ENCODE peak calls at places on chromosomes 3 and 15, in four cellular contexts. S is cardiac septum; Y is Panc1; N is activated CD8-positive, alpha-beta memory T cell treated with anti-CD3 and anti-CD28 coated beads for 1 hour. K is an unnamed sample.

GRCh38 chr3:178060406-178060805 is 475.8 kb upstream of the KCNMB2 start:
- DNase-seq in S (no peak), Y (no peak), N (no peak), K (no peak)

GRCh38 chr15:60363024-60363674 is 34.6 kb downstream of the ANXA2 start:
- DNase-seq in Y (no peak), S (no peak), N (no peak), K (no peak)

GRCh38 chr15:57684491-57685184 is 21.9 kb upstream of the POLR2M start:
- DNase-seq in Y (no peak), S (no peak), N (no peak), K (no peak)

GRCh38 chr3:192731233-192731632 is 3.9 kb upstream of the FGF12 start:
- DNase-seq in N (no peak), S (no peak), Y (no peak), K (no peak)

GRCh38 chr3:194274424-194275085 is 76.6 kb downstream of the CPN2 start:
- DNase-seq in S (no peak), N (no peak), Y (no peak), K (no peak)

GRCh38 chr3:29758108-29759020 is 477.5 kb downstream of the RBMS3 start:
- DNase-seq in N (no peak), Y (no peak), S (no peak), K (peak)

GRCh38 chr15:83107841-83108181 is 366 bp downstream of the TM6SF1 start:
- DNase-seq in N (no peak), Y (no peak), S (no peak), K (no peak)

GRCh38 chr3:37174532-37175126 is at the start of gene LRRFIP2:
- DNase-seq in Y (no peak), N (no peak), S (no peak), K (no peak)

GRCh38 chr3:170458285-170458684 is 39.6 kb downstream of the CLDN11 start:
- DNase-seq in Y (no peak), N (no peak), S (no peak), K (no peak)

GRCh38 chr3:14798231-14798630 is 20.5 kb upstream of the FGD5 start:
- DNase-seq in S (peak), N (no peak), Y (no peak), K (no peak)

GRCh38 chr3:139561428-139561827 is 21.9 kb upstream of the RBP1 start:
- DNase-seq in N (no peak), Y (no peak), S (no peak), K (no peak)

GRCh38 chr15:84910928-84911623 is 26.6 kb downstream of the SLC28A1 start:
- DNase-seq in S (no peak), N (no peak), Y (no peak), K (no peak)

GRCh38 chr3:146125946-146126345 is 35.0 kb downstream of the PLOD2 start:
- DNase-seq in N (no peak), Y (peak), S (no peak), K (peak)

GRCh38 chr3:139532996-139533395 is 6.5 kb downstream of the RBP1 start:
- DNase-seq in S (no peak), Y (no peak), N (no peak), K (no peak)

GRCh38 chr15:77066961-77067690 is 3.8 kb downstream of the TSPAN3 start:
- DNase-seq in N (no peak), Y (no peak), S (no peak), K (peak)

GRCh38 chr3:80688814-80689213 is 921.0 kb upstream of the ROBO1 start:
- DNase-seq in S (no peak), Y (no peak), N (no peak), K (peak)

GRCh38 chr3:51800758-51801140 is 21.7 kb upstream of the IQCF6 start:
- DNase-seq in S (no peak), N (no peak), Y (no peak), K (no peak)

GRCh38 chr3:38084019-38084968 is 45.3 kb downstream of the DLEC1 start:
- DNase-seq in Y (no peak), S (no peak), N (no peak), K (no peak)

GRCh38 chr3:171321241-171321640 is 139.0 kb downstream of the TNIK start:
- DNase-seq in N (no peak), S (no peak), Y (no peak), K (no peak)

GRCh38 chr3:193040836-193041672 is 123.4 kb upstream of the MB21D2 start:
- DNase-seq in S (no peak), Y (peak), N (no peak), K (no peak)

GRCh38 chr15:27535445-27536129 is 563.5 kb downstream of the OCA2 start:
- DNase-seq in S (no peak), N (no peak), Y (no peak), K (no peak)

GRCh38 chr3:128113817-128114794 is 9.5 kb downstream of the RUVBL1 start:
- DNase-seq in S (no peak), Y (no peak), N (no peak), K (no peak)

GRCh38 chr3:55380561-55380960 is 106.5 kb downstream of the WNT5A start:
- DNase-seq in N (no peak), Y (no peak), S (no peak), K (no peak)

GRCh38 chr15:73876779-73877178 is 3.4 kb downstream of the TBC1D21 start:
- DNase-seq in Y (no peak), S (no peak), N (no peak), K (no peak)

GRCh38 chr3:194082596-194083220 is 53.2 kb upstream of the HES1 start:
- DNase-seq in S (no peak), Y (no peak), N (no peak), K (no peak)

GRCh38 chr3:82628385-82629014 is 867.1 kb upstream of the GBE1 start:
- DNase-seq in S (no peak), N (no peak), Y (no peak), K (no peak)

GRCh38 chr15:70604671-70605070 is 158.7 kb downstream of the UACA start:
- DNase-seq in Y (no peak), S (no peak), N (no peak), K (no peak)

GRCh38 chr15:69908518-69909420 is 188.9 kb downstream of the TLE3 start:
- DNase-seq in Y (no peak), N (no peak), S (peak), K (no peak)

GRCh38 chr3:197364410-197365071 is 66.1 kb upstream of the DLG1 start:
- DNase-seq in N (no peak), S (no peak), Y (no peak), K (no peak)

GRCh38 chr15:63503739-63504246 is 600 bp upstream of the USP3 start:
- DNase-seq in N (peak), Y (peak), S (peak), K (no peak)

GRCh38 chr3:63993653-63994079 is 29.6 kb downstream of the PSMD6 start:
- DNase-seq in N (no peak), Y (peak), S (no peak), K (peak)

GRCh38 chr15:100726426-100727190 is 124.2 kb downstream of the ASB7 start:
- DNase-seq in Y (no peak), N (no peak), S (peak), K (no peak)

GRCh38 chr15:101305820-101306255 is 10.8 kb upstream of the SNRPA1 start:
- DNase-seq in N (no peak), Y (no peak), S (peak), K (no peak)

K was measured in pulmonary artery endothelial cell.